ENCODE peak calls at places on chromosomes 1 and 21, in eight cellular contexts. U, M, W, Q, X, E, D and R are unnamed samples.

GRCh38 chr1:14320518-14320917 is 278.0 kb upstream of the KAZN start:
- DNase-seq in M (no peak), W (no peak), X (no peak), E (no peak), U (peak), Q (peak), D (no peak), R (no peak)

GRCh38 chr1:232722626-232723025 is 82.6 kb upstream of the MAP10 start:
- DNase-seq in Q (peak), E (no peak), M (no peak), X (no peak), U (no peak), W (no peak), D (no peak), R (no peak)

GRCh38 chr1:237851209-237851845 is 39.4 kb downstream of the ZP4 start:
- DNase-seq in Q (peak), M (peak), U (peak), X (peak), W (no peak), D (peak), E (peak), R (no peak)

GRCh38 chr21:45253180-45253579 is 34.5 kb downstream of the POFUT2 start:
- DNase-seq in E (no peak), W (no peak), X (no peak), D (no peak), U (no peak), Q (peak), M (no peak), R (no peak)

GRCh38 chr1:212355230-212355969 is 59.3 kb downstream of the PACC1 start:
- DNase-seq in D (no peak), Q (peak), X (no peak), U (no peak), W (no peak), M (no peak), E (no peak), R (no peak)

GRCh38 chr1:211947396-211948295 is 87.7 kb downstream of the INTS7 start:
- DNase-seq in M (no peak), U (no peak), W (no peak), X (peak), E (no peak), Q (no peak), D (no peak), R (no peak)

GRCh38 chr21:44345495-44345894 is 6.3 kb upstream of the CFAP410 start:
- DNase-seq in X (no peak), M (no peak), E (no peak), D (no peak), U (no peak), W (no peak), Q (no peak), R (no peak)

GRCh38 chr1:6770727-6771567 is 14.3 kb upstream of the CAMTA1 start:
- DNase-seq in M (no peak), D (peak), U (peak), W (peak), E (no peak), X (peak), Q (peak), R (no peak)

GRCh38 chr1:177558372-177558771 is 387.6 kb downstream of the BRINP2 start:
- DNase-seq in Q (no peak), U (no peak), M (no peak), W (no peak), E (no peak), D (no peak), X (no peak), R (no peak)

GRCh38 chr1:201625711-201626300 is 86.9 kb downstream of the NAV1 start:
- DNase-seq in Q (peak), W (no peak), X (no peak), M (no peak), D (no peak), U (no peak), E (no peak), R (no peak)

GRCh38 chr1:201385299-201385891 is 7.9 kb upstream of the TNNT2 start:
- DNase-seq in E (peak), W (no peak), U (no peak), D (peak), Q (peak), X (peak), M (peak), R (peak)

GRCh38 chr1:15870421-15870820 is 22.9 kb downstream of the SPEN start:
- DNase-seq in W (no peak), Q (peak), X (no peak), M (no peak), E (no peak), D (no peak), U (no peak), R (no peak)

GRCh38 chr21:35215870-35216269 is 166.8 kb upstream of the RUNX1 start:
- DNase-seq in U (no peak), M (no peak), D (no peak), W (no peak), E (no peak), Q (no peak), X (no peak), R (no peak)

GRCh38 chr1:4772294-4773010 is 118.0 kb downstream of the AJAP1 start:
- DNase-seq in D (no peak), X (no peak), M (no peak), U (no peak), W (no peak), Q (no peak), E (no peak), R (no peak)

GRCh38 chr1:113976609-113977278 is 2.5 kb upstream of the OLFML3 start:
- DNase-seq in M (no peak), U (peak), Q (peak), X (peak), D (peak), W (no peak), E (peak), R (no peak)

GRCh38 chr21:45404726-45405270 is at the start of gene COL18A1:
- DNase-seq in U (no peak), W (peak), Q (peak), X (peak), E (peak), D (peak), M (peak), R (no peak)

GRCh38 chr1:229124471-229125198 is 146.3 kb upstream of the RAB4A start:
- DNase-seq in Q (no peak), W (no peak), M (no peak), X (no peak), U (no peak), E (peak), D (no peak), R (no peak)

GRCh38 chr1:64844175-64844574 is 99.3 kb downstream of the RAVER2 start:
- DNase-seq in E (no peak), M (no peak), X (no peak), Q (no peak), D (no peak), W (no peak), U (no peak), R (no peak)

GRCh38 chr1:211282023-211282373 is 22.8 kb downstream of the RCOR3 start:
- DNase-seq in E (no peak), W (no peak), Q (no peak), X (no peak), M (no peak), D (no peak), U (no peak), R (no peak)

GRCh38 chr1:67552336-67552759 is 122.1 kb upstream of the SERBP1 start:
- DNase-seq in M (no peak), X (no peak), U (no peak), Q (no peak), D (no peak), E (no peak), W (no peak), R (no peak)

GRCh38 chr1:8966606-8967005 is 20.9 kb downstream of the CA6 start:
- DNase-seq in U (no peak), M (no peak), E (no peak), D (no peak), Q (no peak), X (no peak), W (no peak), R (no peak)

GRCh38 chr1:54543729-54544496 is 4.1 kb upstream of the ACOT11 start:
- DNase-seq in X (no peak), E (no peak), D (no peak), M (no peak), Q (peak), U (no peak), W (no peak), R (no peak)

GRCh38 chr1:150613061-150613920 is 16.1 kb downstream of the ENSA start:
- DNase-seq in Q (peak), W (no peak), U (peak), M (peak), D (no peak), X (no peak), E (peak), R (peak)

GRCh38 chr1:150243003-150243402 is 7.1 kb upstream of the ANP32E start:
- DNase-seq in E (no peak), W (no peak), M (no peak), U (no peak), D (no peak), X (no peak), Q (no peak), R (no peak)

GRCh38 chr1:162908780-162909179 is 47.8 kb upstream of the CCDC190 start:
- DNase-seq in X (no peak), Q (peak), D (no peak), E (no peak), W (no peak), M (peak), U (peak), R (no peak)

GRCh38 chr1:8649027-8649426 is 168.4 kb downstream of the RERE start:
- DNase-seq in E (no peak), X (no peak), D (no peak), W (no peak), Q (peak), M (no peak), U (no peak), R (no peak)

GRCh38 chr1:200483491-200484143 is 73.8 kb upstream of the ZNF281 start:
- DNase-seq in M (peak), W (no peak), U (peak), X (no peak), D (peak), E (peak), Q (peak), R (no peak)

GRCh38 chr1:25090707-25091422 is 141.4 kb downstream of the SYF2 start:
- DNase-seq in D (no peak), M (no peak), U (no peak), X (no peak), Q (peak), E (no peak), W (no peak), R (no peak)

GRCh38 chr1:179509384-179509783 is 66.4 kb downstream of the NPHS2 start:
- DNase-seq in W (no peak), Q (no peak), D (no peak), X (no peak), U (no peak), M (no peak), E (no peak), R (no peak)
- TF ChIP-seq CTCF in W (no peak), Q (no peak), D (no peak), X (no peak), U (no peak), M (no peak), E (no peak), R (no peak)

GRCh38 chr1:198072177-198072576 is 84.6 kb upstream of the NEK7 start:
- DNase-seq in W (no peak), M (no peak), E (no peak), X (no peak), U (no peak), D (no peak), Q (peak), R (no peak)
- TF ChIP-seq CTCF in W (no peak), M (no peak), E (no peak), X (no peak), U (no peak), D (no peak), Q (no peak), R (no peak)

GRCh38 chr1:35769188-35769758 is 505 bp downstream of the CLSPN start:
- DNase-seq in D (peak), U (peak), X (peak), W (peak), Q (peak), E (peak), M (peak), R (peak)
- TF ChIP-seq CTCF in D (no peak), U (peak), X (no peak), W (peak), Q (peak), E (peak), M (no peak), R (no peak)

DNA sequence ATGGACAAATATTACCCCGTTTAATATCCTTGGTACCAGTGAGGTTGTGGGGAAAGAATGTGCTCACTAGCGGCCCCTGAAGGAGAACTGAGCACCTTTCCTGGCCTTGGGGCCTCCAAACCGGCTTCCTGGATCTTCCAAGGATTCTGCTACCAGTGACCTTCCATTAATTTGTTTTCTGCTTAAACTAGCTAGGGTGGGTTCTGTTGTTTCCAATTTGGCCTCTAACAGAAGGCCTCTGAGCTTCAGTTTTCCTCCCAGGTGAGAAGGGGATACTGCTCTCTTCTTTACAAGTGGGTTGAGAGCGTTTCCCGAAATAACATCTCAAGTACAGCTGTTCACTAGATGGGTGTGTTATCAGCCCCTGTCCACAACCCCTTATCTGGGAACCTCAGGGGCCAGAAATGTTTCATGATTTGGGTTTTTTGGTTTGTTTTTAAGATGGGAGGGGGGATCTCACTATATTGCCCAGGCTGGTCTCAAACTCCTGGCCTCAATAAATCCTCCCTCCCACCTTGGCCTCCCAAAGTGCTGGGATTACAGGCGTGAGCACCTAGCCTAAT is 16.9 kb upstream of the IFNGR2 start:
- DNase-seq in Q (no peak), M (no peak), W (no peak), U (no peak), D (no peak), E (no peak), X (no peak), R (no peak)
- TF ChIP-seq CTCF in Q (peak), M (no peak), W (no peak), U (peak), D (no peak), E (no peak), X (no peak), R (no peak)

DNA sequence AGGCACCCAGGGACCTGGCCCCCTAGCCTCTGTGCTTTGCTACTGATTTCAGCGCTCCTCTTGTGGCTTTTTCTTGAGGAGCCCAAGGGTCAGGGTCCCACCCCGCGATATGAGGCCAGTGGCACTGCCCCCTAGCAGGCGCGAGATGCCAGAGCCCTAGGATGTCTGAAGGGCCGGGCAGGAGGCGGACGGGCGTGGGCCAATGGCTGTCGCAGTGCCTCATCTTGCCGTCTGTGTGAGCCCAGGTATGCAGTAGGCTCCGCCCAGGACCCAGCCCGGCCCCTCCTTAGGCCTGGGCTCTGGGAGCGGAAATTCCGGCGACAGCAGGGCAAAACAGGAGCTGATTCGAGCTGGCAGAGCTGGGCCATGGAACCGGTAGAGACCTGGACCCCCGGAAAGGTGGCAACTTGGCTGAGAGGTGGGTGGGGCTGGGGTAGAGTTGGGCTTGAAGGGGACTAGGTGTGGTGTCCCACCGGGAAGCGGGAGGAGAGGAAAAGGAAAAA is at the start of gene CNKSR1:
- DNase-seq in M (no peak), Q (no peak), W (no peak), D (no peak), E (peak), U (no peak), X (no peak), R (no peak)
- TF ChIP-seq CTCF in M (no peak), Q (no peak), W (no peak), D (no peak), E (peak), U (peak), X (no peak), R (no peak)